ENCODE peak calls at places on chromosomes 11 and 22, in eight cellular contexts. Q is lower lobe of right lung, I is right cardiac atrium, Y is tibial artery, G is Peyer's patch, T is fibroblast of lung, L is A549, S is upper lobe of right lung. Z is an unnamed sample.

GRCh38 chr11:63536669-63537292 is at the start of gene PLAAT4:
- DNase-seq in I (no peak), Q (no peak), Y (peak), G (peak), S (no peak), T (peak), L (no peak), Z (no peak)

GRCh38 chr22:37283393-37283937 is 1.2 kb downstream of the CYTH4 start:
- DNase-seq in I (no peak), G (peak), Q (no peak), S (no peak), T (no peak), Y (no peak), L (no peak), Z (peak)

GRCh38 chr22:49937758-49938564 is 19.5 kb downstream of the CRELD2 start:
- DNase-seq in Q (no peak), G (no peak), S (peak), L (no peak), I (no peak), Y (no peak), T (no peak), Z (peak)

GRCh38 chr11:44957051-44957515 is 6.4 kb upstream of the TP53I11 start:
- DNase-seq in Y (no peak), I (no peak), Q (no peak), T (no peak), S (no peak), L (no peak), G (no peak), Z (no peak)

GRCh38 chr11:64124147-64124546 is 41.8 kb downstream of the MACROD1 start:
- DNase-seq in Q (no peak), T (no peak), G (no peak), L (peak), Y (no peak), S (no peak), I (no peak), Z (no peak)

GRCh38 chr22:30307026-30307574 is 17.8 kb upstream of the CASTOR1 start:
- DNase-seq in I (peak), S (no peak), Y (no peak), T (no peak), Q (no peak), L (no peak), G (no peak), Z (no peak)

GRCh38 chr11:47631473-47631872 is 10.9 kb downstream of the MTCH2 start:
- DNase-seq in G (no peak), L (peak), Q (no peak), I (no peak), S (no peak), Y (no peak), T (no peak), Z (no peak)

GRCh38 chr11:67304511-67305113 is 1.3 kb downstream of the SSH3 start:
- DNase-seq in G (no peak), L (no peak), S (peak), Y (peak), Q (peak), I (peak), T (no peak), Z (peak)

GRCh38 chr22:32531955-32532818 is 57.6 kb downstream of the FBXO7 start:
- DNase-seq in S (peak), I (peak), Q (peak), L (no peak), Y (peak), T (peak), G (peak), Z (no peak)

GRCh38 chr11:103947566-103947919 is 88.9 kb upstream of the DDI1 start:
- DNase-seq in S (no peak), L (no peak), G (no peak), T (peak), Q (no peak), Y (no peak), I (peak), Z (no peak)

GRCh38 chr11:63534895-63535461 is 1.6 kb upstream of the PLAAT4 start:
- DNase-seq in S (no peak), Y (no peak), G (no peak), L (no peak), I (no peak), T (no peak), Q (no peak), Z (no peak)

GRCh38 chr11:925158-925495 is 543 bp upstream of the AP2A2 start:
- DNase-seq in G (peak), L (no peak), T (no peak), S (no peak), I (peak), Q (peak), Y (no peak), Z (no peak)

GRCh38 chr11:924406-925157 is 1.1 kb upstream of the AP2A2 start:
- DNase-seq in L (no peak), T (no peak), S (no peak), Q (peak), I (no peak), Y (no peak), G (no peak), Z (no peak)

GRCh38 chr11:925496-926301 is at the start of gene AP2A2:
- DNase-seq in I (peak), T (peak), S (peak), Q (peak), L (peak), Y (peak), G (peak), Z (peak)

GRCh38 chr11:927871-928270 is 2.2 kb downstream of the AP2A2 start:
- DNase-seq in T (no peak), L (no peak), Y (no peak), G (no peak), Q (no peak), S (no peak), I (no peak), Z (no peak)

DNA sequence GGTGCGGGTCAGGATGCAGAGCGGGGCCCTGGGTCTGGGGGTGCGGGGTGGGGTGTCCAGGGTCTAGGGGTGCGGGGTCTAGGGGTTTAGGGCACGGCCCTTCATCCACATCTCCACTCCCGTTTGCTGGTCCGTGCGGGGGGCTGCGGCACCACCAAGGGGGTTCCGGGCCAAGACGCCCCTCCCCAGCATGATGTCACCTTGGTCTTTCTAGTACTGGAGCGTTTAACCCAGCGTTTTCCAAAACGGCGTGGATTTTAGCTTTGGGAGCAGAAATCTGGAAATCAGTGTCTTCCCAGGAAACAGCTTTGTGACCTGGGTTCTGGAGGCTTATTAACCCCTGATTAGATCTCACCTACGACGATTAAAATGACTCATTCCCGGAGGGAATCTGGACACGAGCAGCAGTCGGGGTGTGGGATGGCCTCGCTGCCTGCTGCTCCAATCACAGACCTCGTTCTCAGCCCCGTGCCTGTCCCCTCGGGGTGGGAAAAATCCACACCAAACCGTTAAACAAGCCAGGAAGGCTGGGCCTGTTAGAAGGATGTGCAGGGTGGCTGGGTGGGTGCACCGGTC is 759 bp downstream of the AP2A2 start:
- DNase-seq in S (no peak), I (peak), L (peak), Y (peak), G (peak), T (peak), Q (no peak), Z (no peak)
- H3K27ac ChIP-seq in S (peak), I (peak), L (peak), Y (peak), G (peak), T (peak), Q (peak), Z (peak)

GRCh38 chr11:76579752-76580151 is 90.8 kb downstream of the LRRC32 start:
- DNase-seq in T (no peak), L (no peak), Y (no peak), I (no peak), G (no peak), S (no peak), Q (no peak), Z (no peak)
- H3K27ac ChIP-seq in T (peak), L (no peak), Y (peak), I (peak), G (no peak), S (peak), Q (peak), Z (peak)

GRCh38 chr11:62432695-62433094 is 13.9 kb downstream of the SCGB1A1 start:
- DNase-seq in I (no peak), L (no peak), S (no peak), G (no peak), Y (no peak), Q (no peak), T (no peak), Z (no peak)

GRCh38 chr11:62427630-62428233 is 8.9 kb downstream of the SCGB1A1 start:
- DNase-seq in Q (no peak), G (no peak), Y (no peak), S (no peak), T (peak), L (no peak), I (no peak), Z (no peak)

GRCh38 chr11:62431171-62431895 is 12.5 kb downstream of the SCGB1A1 start:
- DNase-seq in G (no peak), S (no peak), Q (no peak), T (peak), Y (no peak), I (no peak), L (peak), Z (no peak)

GRCh38 chr11:62428871-62429601 is 10.2 kb downstream of the SCGB1A1 start:
- DNase-seq in Q (no peak), T (no peak), G (no peak), I (no peak), S (no peak), L (no peak), Y (no peak), Z (no peak)

DNA sequence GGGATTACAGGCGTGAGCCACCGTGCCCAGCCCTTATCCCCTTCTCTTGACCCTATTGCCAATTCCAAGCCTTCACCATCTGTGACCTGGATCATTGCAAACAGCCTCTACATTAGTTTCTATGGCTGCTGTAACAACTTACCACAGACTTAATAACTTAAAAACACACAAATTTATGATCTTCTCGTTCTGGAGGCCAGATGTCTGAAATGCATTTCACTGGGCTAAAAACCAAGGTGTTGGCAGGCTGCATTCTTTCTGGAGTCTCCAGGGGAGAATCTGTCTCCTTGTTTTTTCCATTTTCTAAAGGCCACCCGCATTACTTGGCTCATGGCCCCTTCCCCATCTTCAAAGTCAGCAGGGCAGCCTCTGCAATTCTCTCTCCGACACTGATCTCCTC is 11.5 kb downstream of the SCGB1A1 start:
- DNase-seq in G (no peak), T (no peak), Q (no peak), Y (no peak), I (no peak), L (no peak), S (no peak), Z (no peak)
- H3K27ac ChIP-seq in G (no peak), T (peak), Q (no peak), Y (no peak), I (no peak), L (peak), S (no peak), Z (no peak)

DNA sequence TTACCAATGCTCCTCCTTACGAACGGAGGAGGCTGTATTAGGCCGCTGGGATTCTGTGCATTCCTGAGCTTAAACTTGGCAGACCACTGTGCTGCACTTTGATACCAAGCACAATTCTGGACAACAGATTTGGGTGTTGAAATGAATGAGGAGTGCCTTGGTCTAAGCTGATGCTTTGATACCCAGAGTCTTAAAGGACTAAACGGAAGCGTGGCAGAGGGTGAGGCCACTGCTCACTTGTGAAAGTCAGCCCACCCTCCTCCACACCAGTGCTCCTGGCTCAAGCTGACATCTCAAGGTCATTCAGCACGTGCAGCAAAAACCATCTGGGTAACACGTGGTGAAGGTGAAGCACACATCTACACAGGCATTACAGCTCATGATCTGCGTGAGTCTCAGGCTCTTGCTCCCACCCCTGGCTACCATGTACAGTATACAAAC is 85.9 kb downstream of the MICAL3 start:
- DNase-seq in L (no peak), T (peak), S (no peak), G (no peak), I (no peak), Y (no peak), Q (no peak), Z (no peak)
- H3K27ac ChIP-seq in L (no peak), T (no peak), S (no peak), G (no peak), I (peak), Y (peak), Q (no peak), Z (no peak)

DNA sequence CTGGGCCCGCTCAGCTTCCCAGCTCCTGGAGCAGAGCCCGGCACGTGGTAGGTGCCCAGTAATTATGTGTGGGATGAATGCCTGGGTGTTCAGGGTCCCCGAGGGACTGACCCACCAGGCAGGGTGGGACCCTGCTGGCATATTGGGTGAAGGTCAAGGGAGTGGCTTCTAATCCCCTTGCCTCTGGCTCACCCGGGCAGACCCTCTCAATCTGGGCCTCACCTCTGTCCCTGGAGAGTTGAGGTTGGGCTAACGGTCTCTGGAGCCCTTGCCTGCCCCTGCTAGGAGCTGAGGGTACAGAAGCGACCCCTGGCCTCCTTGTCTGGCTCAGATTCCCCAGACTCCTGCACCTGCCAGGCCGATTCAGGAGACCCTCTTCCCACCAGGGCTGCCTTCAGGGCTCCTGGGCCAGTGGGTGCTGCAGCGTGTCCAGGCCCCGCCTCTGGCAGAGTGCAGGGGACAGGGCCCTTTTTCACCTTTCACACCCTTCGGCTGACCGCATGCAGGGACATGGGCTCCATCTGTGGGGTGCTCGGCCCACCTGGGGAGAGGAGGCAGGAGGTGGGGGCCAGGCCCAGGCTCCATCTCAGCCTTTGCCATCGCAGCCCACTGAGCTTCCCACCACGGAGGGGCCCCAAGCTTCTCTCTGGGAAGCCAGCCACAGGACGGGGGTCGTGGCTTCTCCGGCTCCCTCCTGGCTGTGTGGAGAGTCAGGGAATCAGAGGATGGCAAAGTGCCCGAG is 3.8 kb upstream of the CTSD start:
- DNase-seq in Q (no peak), S (peak), L (no peak), T (no peak), I (no peak), G (peak), Y (peak), Z (peak)
- H3K27ac ChIP-seq in Q (no peak), S (no peak), L (peak), T (no peak), I (no peak), G (no peak), Y (no peak), Z (no peak)